ENCODE peak calls at places on chromosome 9, in six cellular contexts. G is ovary, W is B cell, V is epithelial cell of esophagus, S is cardiac fibroblast, P is astrocyte of the cerebellum. T is an unnamed sample.

GRCh38 chr9:115133649-115134048 is 15.7 kb upstream of the TNC start:
- DNase-seq in G (no peak), W (no peak), V (no peak), S (peak), P (no peak), T (no peak)

GRCh38 chr9:35816708-35817107 is 1.9 kb upstream of the HINT2 start:
- DNase-seq in G (no peak), W (no peak), V (no peak), S (no peak), P (no peak), T (no peak)

GRCh38 chr9:99074902-99075245 is 30.0 kb upstream of the TGFBR1 start:
- DNase-seq in G (no peak), W (no peak), V (no peak), S (no peak), P (no peak), T (no peak)

GRCh38 chr9:68473790-68474189 is 66.9 kb downstream of the TMEM252 start:
- DNase-seq in G (no peak), W (peak), V (no peak), S (no peak), P (no peak), T (no peak)

GRCh38 chr9:93071464-93071863 is 13.0 kb downstream of the SUSD3 start:
- DNase-seq in G (peak), W (no peak), V (peak), S (peak), P (no peak), T (no peak)

GRCh38 chr9:137157618-137158502 is 12.0 kb downstream of the LRRC26 start:
- DNase-seq in G (no peak), W (no peak), V (no peak), S (no peak), P (no peak), T (no peak)

GRCh38 chr9:15824310-15824709 is 271.5 kb downstream of the CCDC171 start:
- DNase-seq in G (no peak), W (no peak), V (peak), S (peak), P (peak), T (no peak)

GRCh38 chr9:113593682-113594281 is 130.3 kb downstream of the RGS3 start:
- DNase-seq in G (peak), W (no peak), V (peak), S (peak), P (peak), T (peak)

GRCh38 chr9:122092611-122093506 is at the start of gene TTLL11:
- DNase-seq in G (peak), W (peak), V (peak), S (peak), P (peak), T (peak)

GRCh38 chr9:138064547-138064946 is 187.0 kb downstream of the CACNA1B start:
- DNase-seq in G (no peak), W (no peak), V (no peak), S (no peak), P (no peak), T (no peak)

GRCh38 chr9:122213589-122214413 is 15.0 kb downstream of the LHX6 start:
- DNase-seq in G (peak), W (peak), V (peak), S (no peak), P (no peak), T (no peak)

GRCh38 chr9:122347348-122348287 is 23.2 kb upstream of the PTGS1 start:
- DNase-seq in G (no peak), W (no peak), V (peak), S (peak), P (peak), T (no peak)

GRCh38 chr9:135515083-135515511 is 6.1 kb upstream of the LCN1 start:
- DNase-seq in G (no peak), W (no peak), V (no peak), S (no peak), P (no peak), T (no peak)

GRCh38 chr9:69542942-69543704 is 129.0 kb downstream of the APBA1 start:
- DNase-seq in G (no peak), W (no peak), V (no peak), S (no peak), P (no peak), T (no peak)

GRCh38 chr9:9791621-9792020 is 821.2 kb downstream of the PTPRD start:
- DNase-seq in G (no peak), W (no peak), V (peak), S (peak), P (peak), T (no peak)
- TF ChIP-seq CTCF in G (no peak), W (no peak), V (peak), S (no peak), P (no peak), T (no peak)

DNA sequence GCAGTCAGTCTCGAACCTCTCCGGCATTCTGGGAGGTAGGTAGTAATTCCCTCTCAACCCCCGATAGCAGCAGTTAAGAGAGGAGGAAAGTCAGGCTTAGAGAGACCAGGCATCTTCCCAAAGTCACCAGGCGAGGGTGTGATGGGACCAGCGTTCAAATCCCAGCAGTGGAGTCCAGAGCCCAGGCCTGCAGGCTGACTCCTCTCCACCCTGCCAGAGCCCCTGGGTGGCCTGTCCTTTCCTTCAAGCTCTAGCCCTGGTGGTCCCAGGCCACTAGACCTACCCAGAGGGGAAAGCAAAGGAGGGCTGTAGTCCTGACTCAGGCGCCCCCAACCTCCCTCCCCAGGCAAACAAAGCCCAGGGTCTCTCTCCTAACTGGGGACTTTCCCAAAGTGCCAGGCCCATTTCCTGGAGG is 4.2 kb upstream of the NR5A1 start:
- DNase-seq in G (no peak), W (peak), V (no peak), S (no peak), P (no peak), T (no peak)
- TF ChIP-seq CTCF in G (no peak), W (no peak), V (no peak), S (no peak), P (no peak), T (no peak)

DNA sequence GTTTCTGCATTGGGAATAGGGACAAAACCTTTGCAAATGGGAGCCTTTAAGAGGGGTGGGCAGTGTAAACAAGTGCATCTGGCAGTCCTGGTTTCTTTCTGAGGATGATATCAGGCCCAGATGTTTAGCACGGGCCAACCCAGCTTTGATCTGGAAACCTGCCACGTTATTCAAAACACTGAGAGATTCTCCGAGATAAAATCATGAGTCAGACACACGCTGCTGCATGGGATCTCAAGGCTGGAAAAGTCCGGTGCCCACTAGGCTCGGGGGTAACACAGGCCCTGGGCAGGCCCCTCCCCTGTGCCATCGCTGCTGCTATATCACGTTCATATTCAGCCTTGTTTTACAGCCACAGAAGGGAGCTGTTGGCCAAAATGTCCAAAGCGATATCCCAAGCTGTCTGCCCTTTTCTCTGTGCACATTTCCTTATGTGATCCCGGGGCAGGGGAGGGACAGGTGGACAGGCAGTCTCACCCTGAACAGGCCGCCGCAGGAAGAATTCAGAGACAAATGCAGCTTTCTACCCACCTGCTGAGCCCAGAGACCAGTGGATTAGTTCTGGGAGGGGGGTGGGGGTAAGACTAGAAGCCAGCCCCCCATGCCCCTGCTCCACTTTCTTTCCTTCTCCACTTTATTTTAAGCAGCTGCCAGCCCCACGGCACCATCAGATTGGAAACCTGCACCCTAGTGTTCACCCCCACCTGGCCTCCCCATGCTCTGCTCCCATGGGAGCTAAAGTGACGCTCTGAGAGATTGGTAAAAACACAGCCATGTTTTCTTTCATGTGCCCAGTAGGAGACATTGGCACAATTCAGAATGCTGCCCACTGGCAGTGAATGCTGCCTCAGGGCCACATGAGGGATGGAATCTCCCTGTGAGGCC is 63.1 kb downstream of the TMOD1 start:
- DNase-seq in G (peak), W (no peak), V (peak), S (peak), P (peak), T (no peak)
- TF ChIP-seq CTCF in G (no peak), W (no peak), V (no peak), S (no peak), P (no peak), T (no peak)

DNA sequence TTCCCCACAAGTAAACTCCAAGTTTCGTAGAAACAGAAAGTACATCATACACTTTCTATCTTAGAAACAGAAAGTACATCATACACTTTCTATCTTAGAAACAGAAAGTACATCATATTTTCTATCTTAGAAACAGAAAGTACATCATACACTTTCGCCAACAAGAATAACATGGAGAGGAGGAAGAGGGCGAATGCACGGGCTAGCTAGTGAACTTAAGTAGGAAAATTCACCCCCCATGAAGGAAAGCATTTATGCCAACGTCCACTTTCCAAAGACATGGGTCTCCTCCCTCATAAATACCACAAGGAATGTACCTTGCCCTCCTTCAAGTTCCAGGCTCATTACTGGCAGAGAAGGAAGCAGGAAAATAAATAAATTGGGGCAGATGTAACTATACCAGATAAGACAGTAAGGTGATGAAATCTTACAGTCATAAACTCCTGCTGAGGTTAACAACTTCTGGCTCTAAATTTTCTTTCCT is 64.7 kb downstream of the FRMD3 start:
- DNase-seq in G (no peak), W (no peak), V (no peak), S (peak), P (no peak), T (no peak)
- TF ChIP-seq CTCF in G (no peak), W (no peak), V (no peak), S (no peak), P (no peak), T (no peak)

GRCh38 chr9:130714586-130715110 is 21.1 kb downstream of the EXOSC2 start:
- DNase-seq in G (no peak), W (no peak), V (no peak), S (peak), P (no peak), T (no peak)

GRCh38 chr9:130711469-130711868 is 17.9 kb downstream of the EXOSC2 start:
- DNase-seq in G (no peak), W (no peak), V (no peak), S (no peak), P (no peak), T (no peak)

GRCh38 chr9:130712564-130713285 is 19.1 kb downstream of the EXOSC2 start:
- DNase-seq in G (peak), W (peak), V (peak), S (peak), P (peak), T (peak)

GRCh38 chr9:130715270-130716077 is 21.9 kb downstream of the EXOSC2 start:
- DNase-seq in G (no peak), W (no peak), V (peak), S (peak), P (no peak), T (no peak)

DNA sequence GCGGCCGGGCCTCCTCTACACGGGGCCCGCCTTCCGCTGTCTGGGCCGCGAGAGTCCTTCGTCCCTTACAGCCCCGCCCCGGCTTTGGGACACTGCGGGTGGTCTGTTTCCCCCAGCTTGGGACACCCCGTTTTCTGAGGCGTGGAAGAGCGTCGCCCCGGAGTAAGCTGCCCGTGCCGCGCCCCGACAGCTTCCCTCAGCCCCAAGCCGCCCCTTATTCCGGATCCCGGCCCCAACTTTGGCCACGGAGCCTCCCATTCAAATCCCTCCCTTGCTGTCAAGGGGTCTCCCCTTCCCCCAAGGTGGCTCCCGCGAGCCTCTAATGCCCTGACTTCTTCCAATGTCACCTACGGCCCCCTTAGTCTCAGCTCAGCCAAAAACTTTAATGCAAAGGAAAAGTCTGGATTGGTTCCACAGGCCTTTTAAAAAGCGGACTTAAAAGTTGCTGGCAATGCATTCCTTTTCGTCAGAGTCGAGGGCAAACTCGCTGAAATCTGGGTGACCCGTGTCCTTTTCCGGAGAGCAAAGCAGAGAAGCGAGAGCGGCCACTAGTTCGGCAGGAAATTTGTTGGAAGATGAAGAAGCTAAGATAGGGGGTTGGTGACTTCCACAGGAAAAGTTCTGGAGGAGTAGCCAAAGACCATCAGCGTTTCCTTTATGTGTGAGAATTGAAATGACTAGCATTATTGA is 19.9 kb downstream of the EXOSC2 start:
- DNase-seq in G (peak), W (no peak), V (peak), S (peak), P (no peak), T (no peak)
- TF ChIP-seq CTCF in G (no peak), W (no peak), V (no peak), S (no peak), P (no peak), T (no peak)

T was measured in omental fat pad.